ENCODE peak calls at places on chromosome 14, in four cellular contexts. F is HepG2, V is GM12878, P is K562. K is an unnamed sample.
A peak's percentile ranks its signal among the peaks of the same experiment; 100 is the strongest.

GRCh38 chr14:29274890-29275651 is 508.5 kb downstream of the FOXG1 start:
- DNase-seq in V (no peak), F (no peak), P (no peak), K (peak; percentile 12)

GRCh38 chr14:84272290-84272721 is 1257.6 kb upstream of the FLRT2 start:
- DNase-seq in V (no peak), F (no peak), P (no peak), K (no peak)

GRCh38 chr14:85528882-85529585 is 910 bp upstream of the FLRT2 start:
- DNase-seq in V (no peak), F (no peak), P (no peak), K (no peak)

GRCh38 chr14:76465651-76466050 is 89.7 kb downstream of the ESRRB start:
- DNase-seq in V (no peak), F (no peak), P (no peak), K (no peak)

GRCh38 chr14:87877877-87878276 is 115.1 kb downstream of the GALC start:
- DNase-seq in V (no peak), F (no peak), P (no peak), K (no peak)

GRCh38 chr14:33198684-33199083 is 260.0 kb downstream of the NPAS3 start:
- DNase-seq in V (no peak), F (no peak), P (no peak), K (no peak)

GRCh38 chr14:91869556-91869955 is 2.2 kb upstream of the TC2N start:
- DNase-seq in V (no peak), P (no peak), F (peak; percentile 12), K (no peak)

GRCh38 chr14:72549848-72550247 is 344.1 kb downstream of the DPF3 start:
- DNase-seq in P (no peak), F (no peak), V (no peak), K (no peak)

DNA sequence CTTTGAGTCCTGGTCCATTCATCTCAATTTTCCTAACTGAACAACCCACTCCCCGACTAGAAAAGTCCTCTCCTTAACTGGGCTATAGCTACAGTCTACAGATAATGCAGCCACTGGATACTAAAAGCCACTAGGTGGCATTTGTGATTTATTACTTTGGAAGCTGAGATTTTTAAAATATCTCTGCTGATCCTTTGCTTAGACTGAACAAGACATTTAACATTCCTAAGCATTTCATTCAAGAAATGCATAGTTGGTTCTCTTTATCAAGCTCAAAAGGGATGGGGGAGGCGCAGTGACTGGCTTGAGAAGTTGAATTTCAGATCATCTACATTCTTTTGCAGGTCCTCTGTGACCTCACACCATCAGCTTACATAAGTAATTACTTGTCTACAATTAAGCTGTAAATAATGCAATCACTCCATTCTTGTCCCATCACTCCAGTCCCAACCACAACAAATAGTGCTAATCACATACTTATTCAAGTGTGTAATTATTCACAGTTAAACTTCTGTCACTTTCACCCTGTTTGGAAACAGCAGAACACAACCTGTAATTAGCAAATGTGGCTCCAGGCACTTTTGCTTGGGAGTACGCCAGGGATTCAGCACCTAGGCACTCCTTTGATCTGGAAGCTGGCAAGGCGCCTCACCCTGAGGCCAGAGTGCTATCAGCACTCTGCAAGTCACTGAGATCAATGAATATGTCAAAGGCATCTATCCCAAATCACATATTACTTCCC is 203.5 kb downstream of the NOVA1 start:
- DNase-seq in V (no peak), P (no peak), F (no peak), K (no peak)
- TF ChIP-seq TARDBP in V (no peak), P (no peak), F (no peak), K (no peak)

DNA sequence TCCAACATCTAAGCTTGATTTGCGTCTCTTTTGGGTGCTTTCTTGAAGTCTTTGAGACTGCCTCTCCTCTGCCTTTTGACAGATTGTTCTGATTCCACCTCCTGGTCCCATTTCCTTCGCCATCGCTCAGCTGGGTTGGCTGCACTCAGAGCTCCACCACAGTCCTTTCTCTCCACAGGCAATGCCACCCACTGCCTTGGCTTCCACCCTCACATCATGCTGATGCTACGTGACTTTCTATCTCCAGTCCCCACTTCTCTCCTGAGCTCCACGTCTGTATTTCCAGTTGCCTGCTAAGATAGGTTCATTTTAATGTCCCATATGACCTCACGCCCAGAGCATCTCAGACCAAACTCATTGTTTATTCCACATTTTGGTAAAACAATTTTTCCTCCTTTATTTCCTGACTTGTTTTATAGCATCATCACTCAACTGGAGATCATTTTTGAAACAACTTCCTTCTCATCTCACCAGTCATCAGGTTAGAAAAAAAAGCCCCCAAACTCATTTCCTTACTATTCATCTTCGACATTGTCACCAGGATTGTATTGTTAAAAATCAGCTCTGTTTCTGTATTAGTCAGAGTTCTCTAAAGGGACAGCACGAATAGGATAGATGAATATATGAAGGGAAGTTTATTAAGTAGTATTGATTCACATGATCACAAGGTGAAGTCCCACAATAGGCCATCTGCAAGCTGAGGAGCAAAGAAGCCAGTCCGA is 392.4 kb downstream of the FUT8 start:
- DNase-seq in V (peak; percentile 12), F (no peak), P (no peak), K (no peak)
- TF ChIP-seq TARDBP in V (no peak), F (no peak), P (no peak), K (no peak)

GRCh38 chr14:38992067-38992835 is 110.8 kb downstream of the SEC23A start:
- DNase-seq in V (no peak), P (no peak), F (no peak), K (no peak)
- TF ChIP-seq TARDBP in V (no peak), P (no peak), F (no peak), K (no peak)

DNA sequence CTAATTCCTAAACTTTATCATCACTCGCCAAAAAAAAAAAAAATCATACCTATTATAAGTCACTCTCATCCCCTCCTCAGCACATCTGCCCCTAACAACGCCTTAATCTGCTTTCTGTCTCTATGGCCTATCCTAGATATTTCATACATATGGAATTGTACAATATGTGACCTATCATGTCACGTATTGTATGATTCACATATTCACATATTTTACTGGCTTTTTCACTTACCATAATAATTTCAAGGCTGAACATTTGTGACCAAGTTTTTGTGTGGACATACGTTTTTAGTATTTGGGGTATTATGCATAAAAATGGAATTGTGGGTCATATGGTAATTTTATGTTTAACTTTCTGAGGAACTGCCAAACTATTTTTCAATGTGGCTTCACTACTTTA is 400.7 kb downstream of the DAD1 start:
- DNase-seq in P (no peak), V (no peak), F (no peak), K (no peak)
- TF ChIP-seq TARDBP in P (no peak), V (no peak), F (no peak), K (no peak)

GRCh38 chr14:44316647-44317432 is 190.2 kb downstream of the FSCB start:
- DNase-seq in F (peak; percentile 58), P (peak; percentile 36), V (no peak), K (peak; percentile 26)
- TF ChIP-seq TARDBP in F (no peak), P (no peak), V (no peak), K (no peak)

GRCh38 chr14:74601982-74602381 is 10.1 kb downstream of the LTBP2 start:
- DNase-seq in P (peak; percentile 27), V (no peak), F (no peak), K (no peak)
- TF ChIP-seq TARDBP in P (no peak), V (no peak), F (no peak), K (no peak)

DNA sequence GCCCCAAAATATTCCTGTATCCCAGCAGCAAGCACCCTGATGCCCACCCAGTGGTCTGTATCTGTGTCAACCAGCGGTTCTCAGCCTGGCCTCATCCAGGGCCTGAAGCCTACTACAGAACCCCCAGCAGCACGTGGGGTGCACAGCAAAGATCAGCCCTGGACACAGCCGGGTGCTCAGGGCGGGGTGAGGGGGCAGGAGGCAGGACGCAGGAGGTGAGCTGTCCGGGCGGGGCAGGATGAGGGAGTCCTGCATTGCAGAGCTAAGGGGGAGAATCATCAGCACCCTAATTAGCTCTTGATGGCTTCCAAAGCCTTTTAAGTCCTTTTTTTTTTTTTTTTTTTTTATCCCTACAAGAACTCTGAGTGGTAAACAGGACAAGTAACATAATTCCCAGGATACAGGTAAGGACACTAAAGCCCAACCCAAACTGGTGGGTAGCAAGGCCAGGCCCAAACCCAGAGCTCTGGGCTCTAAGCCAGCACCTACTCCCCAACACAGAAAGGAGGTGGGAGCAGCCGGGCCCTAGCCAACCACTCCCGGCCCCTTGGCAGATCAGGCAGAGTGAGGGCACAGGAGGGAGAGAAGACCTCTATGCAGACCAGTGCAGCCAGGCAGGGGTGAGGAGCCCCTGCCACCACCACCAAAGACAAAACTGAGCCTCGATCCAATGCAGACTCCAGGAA is 32.4 kb upstream of the EIF5 start:
- DNase-seq in P (peak; percentile 31), V (no peak), F (no peak), K (no peak)
- TF ChIP-seq TARDBP in P (no peak), V (no peak), F (no peak), K (no peak)

GRCh38 chr14:53955234-53955556 is 1.4 kb downstream of the BMP4 start:
- DNase-seq in F (no peak), V (no peak), P (no peak), K (no peak)

GRCh38 chr14:53953828-53954550 is 2.6 kb downstream of the BMP4 start:
- DNase-seq in F (peak; percentile 24), V (no peak), P (no peak), K (peak; percentile 31)

GRCh38 chr14:53954551-53955233 is 1.9 kb downstream of the BMP4 start:
- DNase-seq in P (no peak), F (no peak), V (no peak), K (no peak)

GRCh38 chr14:53956427-53957201 is at the start of gene BMP4:
- DNase-seq in F (peak; percentile 82), P (peak; percentile 42), V (no peak), K (peak; percentile 48)

GRCh38 chr14:53955671-53956426 is 776 bp downstream of the BMP4 start:
- DNase-seq in V (no peak), F (peak; percentile 37), P (no peak), K (no peak)
- TF ChIP-seq TARDBP in V (no peak), F (no peak), P (no peak), K (no peak)